ENCODE peak calls at places on chromosomes 4 and X, in nine cellular contexts. One of them, this sample, is unnamed.

GRCh38 chrX:42869659-42870476 is 91.9 kb upstream of the PPP1R2C start:
- DNase-seq in AG09309: no peak
- DNase-seq in CD4-positive, alpha-beta T cell: no peak
- DNase-seq in GM12865: peak
- DNase-seq in epithelial cell of proximal tubule: no peak
- DNase-seq in fibroblast of pulmonary artery: no peak
- DNase-seq in fibroblast of the aortic adventitia: no peak
- DNase-seq in OCI-LY7: peak
- DNase-seq in neural crest cell: no peak
- DNase-seq in this sample: peak

GRCh38 chr4:123546661-123547060 is 150.1 kb downstream of the SPRY1 start:
- DNase-seq in fibroblast of pulmonary artery: no peak
- DNase-seq in epithelial cell of proximal tubule: no peak
- DNase-seq in CD4-positive, alpha-beta T cell: no peak
- DNase-seq in OCI-LY7: no peak
- DNase-seq in fibroblast of the aortic adventitia: no peak
- DNase-seq in AG09309: no peak
- DNase-seq in GM12865: no peak
- DNase-seq in neural crest cell: no peak
- DNase-seq in this sample: no peak

GRCh38 chr4:3827616-3828492 is 61.7 kb downstream of the ADRA2C start:
- DNase-seq in GM12865: no peak
- DNase-seq in fibroblast of pulmonary artery: peak
- DNase-seq in epithelial cell of proximal tubule: no peak
- DNase-seq in OCI-LY7: no peak
- DNase-seq in CD4-positive, alpha-beta T cell: no peak
- DNase-seq in fibroblast of the aortic adventitia: peak
- DNase-seq in neural crest cell: no peak
- DNase-seq in AG09309: no peak
- DNase-seq in this sample: no peak

GRCh38 chr4:89172865-89173264 is 61.5 kb downstream of the TIGD2 start:
- DNase-seq in CD4-positive, alpha-beta T cell: no peak
- DNase-seq in OCI-LY7: no peak
- DNase-seq in fibroblast of pulmonary artery: no peak
- DNase-seq in AG09309: no peak
- DNase-seq in epithelial cell of proximal tubule: no peak
- DNase-seq in GM12865: peak
- DNase-seq in fibroblast of the aortic adventitia: no peak
- DNase-seq in neural crest cell: no peak
- DNase-seq in this sample: no peak

GRCh38 chr4:111952708-111953107 is 192.5 kb upstream of the FAM241A start:
- DNase-seq in OCI-LY7: no peak
- DNase-seq in GM12865: no peak
- DNase-seq in fibroblast of pulmonary artery: no peak
- DNase-seq in epithelial cell of proximal tubule: no peak
- DNase-seq in neural crest cell: no peak
- DNase-seq in CD4-positive, alpha-beta T cell: no peak
- DNase-seq in AG09309: no peak
- DNase-seq in fibroblast of the aortic adventitia: no peak
- DNase-seq in this sample: no peak

GRCh38 chr4:77021614-77022089 is 54.1 kb downstream of the CCNI start:
- DNase-seq in neural crest cell: no peak
- DNase-seq in epithelial cell of proximal tubule: no peak
- DNase-seq in GM12865: no peak
- DNase-seq in fibroblast of pulmonary artery: peak
- DNase-seq in CD4-positive, alpha-beta T cell: no peak
- DNase-seq in OCI-LY7: no peak
- DNase-seq in fibroblast of the aortic adventitia: peak
- DNase-seq in AG09309: peak
- DNase-seq in this sample: no peak

GRCh38 chrX:41010188-41010846 is 74.9 kb upstream of the USP9X start:
- DNase-seq in neural crest cell: no peak
- DNase-seq in fibroblast of pulmonary artery: peak
- DNase-seq in CD4-positive, alpha-beta T cell: peak
- DNase-seq in GM12865: peak
- DNase-seq in AG09309: peak
- DNase-seq in OCI-LY7: no peak
- DNase-seq in epithelial cell of proximal tubule: no peak
- DNase-seq in fibroblast of the aortic adventitia: peak
- DNase-seq in this sample: peak

GRCh38 chr4:74534121-74534520 is 89.2 kb downstream of the AREG start:
- DNase-seq in GM12865: no peak
- DNase-seq in neural crest cell: no peak
- DNase-seq in fibroblast of the aortic adventitia: no peak
- DNase-seq in fibroblast of pulmonary artery: no peak
- DNase-seq in OCI-LY7: no peak
- DNase-seq in CD4-positive, alpha-beta T cell: no peak
- DNase-seq in epithelial cell of proximal tubule: no peak
- DNase-seq in AG09309: no peak
- DNase-seq in this sample: no peak

GRCh38 chrX:42143866-42144592 is 220.7 kb upstream of the CASK start:
- DNase-seq in AG09309: no peak
- DNase-seq in neural crest cell: no peak
- DNase-seq in fibroblast of pulmonary artery: peak
- DNase-seq in fibroblast of the aortic adventitia: no peak
- DNase-seq in GM12865: no peak
- DNase-seq in epithelial cell of proximal tubule: no peak
- DNase-seq in CD4-positive, alpha-beta T cell: no peak
- DNase-seq in OCI-LY7: no peak
- DNase-seq in this sample: no peak

GRCh38 chrX:133602881-133603280 is 187.6 kb upstream of the GPC4 start:
- DNase-seq in neural crest cell: no peak
- DNase-seq in AG09309: no peak
- DNase-seq in GM12865: no peak
- DNase-seq in fibroblast of pulmonary artery: no peak
- DNase-seq in fibroblast of the aortic adventitia: no peak
- DNase-seq in epithelial cell of proximal tubule: no peak
- DNase-seq in CD4-positive, alpha-beta T cell: no peak
- DNase-seq in OCI-LY7: no peak
- DNase-seq in this sample: no peak
- TF ChIP-seq CTCF in neural crest cell: no peak
- TF ChIP-seq CTCF in AG09309: no peak
- TF ChIP-seq CTCF in GM12865: no peak
- TF ChIP-seq CTCF in fibroblast of pulmonary artery: no peak
- TF ChIP-seq CTCF in fibroblast of the aortic adventitia: no peak
- TF ChIP-seq CTCF in epithelial cell of proximal tubule: no peak
- TF ChIP-seq CTCF in CD4-positive, alpha-beta T cell: no peak
- TF ChIP-seq CTCF in OCI-LY7: no peak
- TF ChIP-seq CTCF in this sample: no peak

DNA sequence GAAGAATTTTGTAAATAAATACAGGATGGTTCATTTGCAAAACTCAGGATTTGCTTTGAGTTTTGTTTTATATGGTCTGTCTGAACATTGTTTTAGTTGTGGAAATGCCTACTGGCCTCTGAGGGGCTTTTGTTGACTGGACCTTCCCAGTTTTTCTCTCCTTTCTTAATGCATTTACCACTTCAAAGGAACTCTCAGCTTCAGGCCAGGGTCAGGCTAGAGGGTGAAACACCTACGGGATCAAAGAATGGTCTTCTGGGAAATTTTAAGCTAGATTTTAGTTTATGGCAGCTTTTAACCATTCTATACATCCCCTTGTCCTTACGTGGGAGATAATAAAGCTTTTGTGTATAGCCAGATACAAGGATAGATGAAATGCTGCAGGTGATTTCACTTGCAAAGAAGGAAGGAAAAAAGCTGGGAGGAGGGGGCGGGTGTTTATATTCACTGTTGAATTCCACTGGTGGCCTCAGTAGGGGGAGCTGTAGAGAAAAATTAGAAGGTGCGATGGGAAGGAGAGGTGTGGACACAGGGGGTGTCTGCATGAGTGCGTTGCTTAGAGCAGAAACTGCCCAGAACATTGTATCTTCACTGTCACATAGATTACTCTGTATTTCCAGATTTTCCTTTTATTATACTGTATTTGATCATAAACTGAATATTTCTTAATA is 151.8 kb downstream of the TSPAN5 start:
- DNase-seq in fibroblast of pulmonary artery: no peak
- DNase-seq in fibroblast of the aortic adventitia: no peak
- DNase-seq in CD4-positive, alpha-beta T cell: no peak
- DNase-seq in GM12865: no peak
- DNase-seq in AG09309: no peak
- DNase-seq in neural crest cell: peak
- DNase-seq in OCI-LY7: no peak
- DNase-seq in epithelial cell of proximal tubule: no peak
- DNase-seq in this sample: no peak
- TF ChIP-seq CTCF in fibroblast of pulmonary artery: peak
- TF ChIP-seq CTCF in fibroblast of the aortic adventitia: peak
- TF ChIP-seq CTCF in CD4-positive, alpha-beta T cell: no peak
- TF ChIP-seq CTCF in GM12865: no peak
- TF ChIP-seq CTCF in AG09309: peak
- TF ChIP-seq CTCF in neural crest cell: peak
- TF ChIP-seq CTCF in OCI-LY7: peak
- TF ChIP-seq CTCF in epithelial cell of proximal tubule: peak
- TF ChIP-seq CTCF in this sample: no peak

DNA sequence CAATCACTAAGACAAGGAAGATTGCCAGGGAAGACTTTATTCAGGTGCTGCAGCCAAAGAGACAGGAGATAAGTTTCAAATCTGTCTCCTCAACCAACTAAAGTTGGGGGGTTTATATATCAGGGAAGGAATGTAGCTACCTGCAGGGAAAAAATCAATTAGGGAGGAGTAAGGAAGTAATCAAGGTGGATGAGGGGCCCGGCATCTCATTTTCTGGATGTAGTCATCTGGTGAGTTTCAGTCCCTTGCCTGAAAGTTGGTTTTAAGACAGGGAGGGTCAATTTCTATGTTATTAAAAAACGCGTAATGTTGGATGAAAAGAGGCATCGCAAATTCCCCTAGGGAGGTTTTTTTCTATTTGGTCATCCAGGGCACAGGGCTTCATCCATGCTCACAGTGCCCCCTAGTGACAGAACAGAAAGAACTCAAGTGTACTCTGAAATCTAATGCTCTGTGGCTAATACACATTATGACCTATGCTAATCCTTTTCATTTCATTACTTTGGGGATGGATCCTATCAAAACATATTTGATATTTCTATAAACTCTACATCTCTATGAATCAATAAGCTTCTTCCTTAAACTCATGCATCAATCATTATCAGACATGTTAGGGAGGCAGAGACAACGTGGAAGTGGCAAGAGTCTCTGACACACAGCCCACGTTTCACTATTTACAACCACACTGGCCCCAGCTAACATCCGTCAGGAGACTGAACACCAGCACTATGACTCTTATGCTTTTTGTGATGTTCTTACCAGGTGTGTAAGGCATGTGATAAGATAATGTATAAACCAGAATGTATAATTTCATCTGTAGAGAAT is 1577.0 kb upstream of the TENM3 start:
- DNase-seq in neural crest cell: peak
- DNase-seq in AG09309: peak
- DNase-seq in GM12865: peak
- DNase-seq in OCI-LY7: peak
- DNase-seq in fibroblast of pulmonary artery: peak
- DNase-seq in fibroblast of the aortic adventitia: peak
- DNase-seq in CD4-positive, alpha-beta T cell: no peak
- DNase-seq in epithelial cell of proximal tubule: peak
- DNase-seq in this sample: peak
- TF ChIP-seq CTCF in neural crest cell: peak
- TF ChIP-seq CTCF in AG09309: peak
- TF ChIP-seq CTCF in GM12865: peak
- TF ChIP-seq CTCF in OCI-LY7: peak
- TF ChIP-seq CTCF in fibroblast of pulmonary artery: peak
- TF ChIP-seq CTCF in fibroblast of the aortic adventitia: peak
- TF ChIP-seq CTCF in CD4-positive, alpha-beta T cell: peak
- TF ChIP-seq CTCF in epithelial cell of proximal tubule: peak
- TF ChIP-seq CTCF in this sample: peak

DNA sequence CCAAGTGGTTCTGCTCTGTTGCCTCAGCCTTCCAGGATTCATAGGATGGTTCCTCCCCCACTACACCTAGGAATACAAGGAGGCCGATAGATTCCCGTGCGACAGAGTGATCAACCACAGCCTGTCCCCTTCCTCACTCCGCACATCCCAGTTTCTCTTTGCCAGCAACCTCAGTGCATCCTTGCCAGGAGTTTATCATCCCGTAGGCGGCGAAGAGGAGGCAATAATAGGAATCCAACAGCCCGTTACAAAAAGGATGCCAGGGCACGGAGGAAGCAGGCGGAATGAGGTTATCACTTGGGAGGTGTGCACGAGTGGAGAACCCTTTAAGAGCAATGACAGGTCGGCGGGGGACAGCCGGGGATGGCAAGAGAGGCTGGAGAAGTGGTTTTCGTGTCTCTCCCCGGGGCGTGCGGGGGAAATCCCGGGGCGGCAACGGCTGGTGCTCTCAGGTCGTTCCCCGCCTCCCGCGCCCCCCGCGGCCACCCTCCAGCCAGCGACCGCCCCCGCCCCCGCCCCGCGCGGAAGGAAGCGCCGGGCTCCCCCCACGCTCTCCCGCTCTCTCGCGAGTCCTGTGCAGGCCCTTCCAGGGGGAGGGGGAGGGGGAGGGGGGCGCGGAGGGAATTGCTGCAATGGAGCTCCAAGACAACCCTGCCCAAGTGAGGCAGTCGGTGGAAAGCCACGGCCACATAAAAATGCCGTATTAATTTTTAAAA is 1.6 kb downstream of the PPP3CA start:
- DNase-seq in fibroblast of pulmonary artery: peak
- DNase-seq in neural crest cell: peak
- DNase-seq in OCI-LY7: peak
- DNase-seq in CD4-positive, alpha-beta T cell: peak
- DNase-seq in epithelial cell of proximal tubule: no peak
- DNase-seq in fibroblast of the aortic adventitia: peak
- DNase-seq in GM12865: peak
- DNase-seq in AG09309: no peak
- DNase-seq in this sample: peak
- TF ChIP-seq CTCF in fibroblast of pulmonary artery: peak
- TF ChIP-seq CTCF in neural crest cell: no peak
- TF ChIP-seq CTCF in OCI-LY7: no peak
- TF ChIP-seq CTCF in CD4-positive, alpha-beta T cell: no peak
- TF ChIP-seq CTCF in epithelial cell of proximal tubule: no peak
- TF ChIP-seq CTCF in fibroblast of the aortic adventitia: peak
- TF ChIP-seq CTCF in GM12865: no peak
- TF ChIP-seq CTCF in AG09309: no peak
- TF ChIP-seq CTCF in this sample: no peak

This sample was measured in GM13977.